ENCODE peak calls at places on chromosomes 16 and 17, in nine cellular contexts. O is BE2C; S is CD8-positive, alpha-beta T cell; G is tibial artery; F is A673; K is brain microvascular endothelial cell; Q is DND-41; L is pancreas; V is left ventricle myocardium inferior. P is an unnamed sample.

GRCh38 chr16:59886021-59886420 is 1151.9 kb upstream of the GOT2 start:
- DNase-seq in O (no peak), S (no peak), G (peak), F (peak), K (peak), Q (no peak), L (no peak), V (peak), P (no peak)

GRCh38 chr16:73909529-73910035 is 387.0 kb upstream of the PSMD7 start:
- DNase-seq in O (no peak), S (no peak), G (no peak), F (no peak), K (no peak), Q (no peak), L (no peak), V (no peak), P (no peak)

GRCh38 chr17:82736511-82737185 is 1.2 kb downstream of the FN3K start:
- DNase-seq in O (no peak), S (no peak), G (no peak), F (no peak), K (no peak), Q (no peak), L (no peak), V (no peak), P (no peak)

GRCh38 chr16:49150341-49150740 is 131.3 kb downstream of the CBLN1 start:
- DNase-seq in O (no peak), S (no peak), G (no peak), F (no peak), K (no peak), Q (no peak), L (no peak), V (no peak), P (no peak)

GRCh38 chr16:3009568-3010390 is 2.9 kb upstream of the CLDN9 start:
- DNase-seq in O (no peak), S (no peak), G (no peak), F (no peak), K (no peak), Q (no peak), L (peak), V (no peak), P (no peak)

GRCh38 chr17:66272699-66273390 is 29.6 kb upstream of the PRKCA start:
- DNase-seq in O (no peak), S (no peak), G (no peak), F (peak), K (peak), Q (no peak), L (no peak), V (no peak), P (no peak)

GRCh38 chr17:14919049-14919545 is 346.0 kb downstream of the PMP22 start:
- DNase-seq in O (no peak), S (no peak), G (no peak), F (no peak), K (no peak), Q (no peak), L (no peak), V (no peak), P (no peak)

GRCh38 chr16:78893340-78893739 is 707.2 kb downstream of the MAF start:
- DNase-seq in O (no peak), S (no peak), G (no peak), F (no peak), K (no peak), Q (no peak), L (no peak), V (no peak), P (no peak)

GRCh38 chr17:79617740-79618382 is 7.0 kb upstream of the RBFOX3 start:
- DNase-seq in O (peak), S (no peak), G (no peak), F (no peak), K (no peak), Q (no peak), L (no peak), V (peak), P (no peak)

GRCh38 chr16:66605177-66605999 is 884 bp downstream of the CMTM3 start:
- DNase-seq in O (peak), S (no peak), G (peak), F (peak), K (peak), Q (peak), L (no peak), V (peak), P (peak)

GRCh38 chr17:62597920-62598319 is 29.6 kb upstream of the MRC2 start:
- DNase-seq in O (no peak), S (no peak), G (peak), F (no peak), K (no peak), Q (no peak), L (no peak), V (no peak), P (no peak)

GRCh38 chr17:76092526-76093413 is 10.8 kb downstream of the EXOC7 start:
- DNase-seq in O (no peak), S (no peak), G (no peak), F (no peak), K (no peak), Q (no peak), L (no peak), V (no peak), P (no peak)

GRCh38 chr16:3472878-3473595 is 22.3 kb downstream of the C16orf90 start:
- DNase-seq in O (no peak), S (no peak), G (no peak), F (no peak), K (peak), Q (no peak), L (no peak), V (no peak), P (no peak)

GRCh38 chr16:75075688-75076268 is 40.8 kb downstream of the LDHD start:
- DNase-seq in O (no peak), S (no peak), G (no peak), F (no peak), K (no peak), Q (no peak), L (no peak), V (no peak), P (no peak)

GRCh38 chr17:46193246-46193625 is at the start of gene KANSL1:
- DNase-seq in O (peak), S (peak), G (peak), F (peak), K (peak), Q (peak), L (peak), V (peak), P (peak)

DNA sequence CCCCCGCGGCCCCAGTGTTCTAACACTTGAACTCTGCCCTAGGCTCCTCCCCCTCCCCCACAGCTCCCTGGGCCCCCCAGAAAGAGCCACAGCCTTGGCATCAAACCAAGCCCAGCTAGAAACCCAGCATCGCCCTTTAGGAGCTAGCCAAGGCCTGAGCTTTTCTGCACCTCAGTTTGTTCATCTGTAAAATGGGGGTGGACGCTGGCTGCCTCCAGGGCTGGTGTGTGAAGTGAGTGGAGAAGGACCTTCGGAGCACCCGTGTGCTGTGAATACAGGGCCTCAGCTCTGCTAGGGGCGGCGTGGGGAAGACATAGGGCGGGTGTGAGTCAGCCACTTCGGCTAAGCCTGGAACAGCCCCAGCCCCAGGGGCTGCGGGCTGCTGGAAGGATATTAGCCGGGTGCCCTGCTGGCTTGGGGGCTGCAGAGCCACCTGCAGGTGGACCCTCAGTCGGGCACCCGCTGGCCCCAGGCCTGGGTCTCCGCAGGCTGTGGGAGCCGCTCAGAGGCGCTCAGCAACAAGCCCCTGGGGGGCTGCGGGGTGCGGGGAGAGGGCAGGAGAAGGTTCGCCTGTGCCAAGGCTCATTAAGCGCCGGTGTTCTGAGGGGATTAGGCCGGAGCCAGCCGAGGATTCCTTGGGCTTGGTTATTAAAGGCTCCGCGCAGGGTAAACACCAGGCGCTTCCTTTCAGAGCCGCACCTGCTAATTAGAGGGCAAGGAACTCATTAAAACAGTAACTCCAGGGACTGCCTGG is 217.0 kb upstream of the CIBAR2 start:
- DNase-seq in O (peak), S (no peak), G (no peak), F (peak), K (peak), Q (no peak), L (no peak), V (no peak), P (no peak)
- TF ChIP-seq CTCF in O (peak), S (no peak), G (no peak), F (peak), K (no peak), Q (no peak), L (no peak), V (no peak), P (no peak)

GRCh38 chr17:35541434-35541833 is 4.0 kb upstream of the SLFN12L start:
- DNase-seq in O (no peak), S (no peak), G (no peak), F (no peak), K (no peak), Q (no peak), L (no peak), V (no peak), P (no peak)

GRCh38 chr17:35540589-35541404 is 3.3 kb upstream of the SLFN12L start:
- DNase-seq in O (no peak), S (peak), G (peak), F (peak), K (peak), Q (peak), L (no peak), V (peak), P (no peak)

GRCh38 chr17:35536664-35537160 is 766 bp downstream of the SLFN12L start:
- DNase-seq in O (no peak), S (no peak), G (no peak), F (no peak), K (no peak), Q (peak), L (no peak), V (no peak), P (no peak)

GRCh38 chr17:35537569-35538209 is at the start of gene SLFN12L:
- DNase-seq in O (no peak), S (no peak), G (no peak), F (peak), K (no peak), Q (peak), L (no peak), V (no peak), P (no peak)

GRCh38 chr17:35539659-35540026 is 2.2 kb upstream of the SLFN12L start:
- DNase-seq in O (no peak), S (no peak), G (no peak), F (no peak), K (no peak), Q (peak), L (no peak), V (no peak), P (no peak)
- H3K4me3 ChIP-seq in O (no peak), S (peak), G (no peak), F (no peak), K (no peak), Q (peak), L (no peak), V (peak), P (no peak)

DNA sequence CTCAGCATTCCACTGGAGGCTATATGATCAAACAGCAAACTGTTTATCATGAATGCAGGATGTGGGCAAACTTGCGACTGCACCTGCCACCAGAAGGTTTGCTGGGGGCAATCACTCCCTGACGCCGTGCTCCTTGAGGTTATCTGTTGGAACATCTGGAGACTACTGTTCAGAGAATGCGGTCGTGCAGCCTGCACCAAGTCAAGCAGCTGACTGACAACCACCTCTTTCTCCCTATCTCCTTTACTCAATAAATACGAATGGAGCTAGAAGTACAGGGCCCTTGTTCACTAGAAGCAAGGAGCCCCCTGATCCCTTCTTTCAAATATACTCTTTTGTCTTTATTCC is 2101.2 kb downstream of the TP53TG3F start:
- DNase-seq in O (no peak), S (no peak), G (no peak), F (no peak), K (no peak), Q (peak), L (no peak), V (no peak), P (no peak)
- TF ChIP-seq CTCF in O (no peak), S (no peak), G (no peak), F (no peak), K (no peak), Q (no peak), L (no peak), V (no peak), P (no peak)

GRCh38 chr16:11078812-11079459 is 134.6 kb downstream of the CLEC16A start:
- DNase-seq in O (no peak), S (no peak), G (peak), F (peak), K (peak), Q (no peak), L (no peak), V (no peak), P (peak)
- H3K4me3 ChIP-seq in O (no peak), S (no peak), G (no peak), F (no peak), K (no peak), Q (no peak), L (no peak), V (no peak), P (no peak)

GRCh38 chr16:85453701-85454100 is 159.4 kb upstream of the GSE1 start:
- DNase-seq in O (no peak), S (no peak), G (no peak), F (no peak), K (no peak), Q (peak), L (no peak), V (no peak), P (no peak)

GRCh38 chr16:85453179-85453678 is 159.9 kb upstream of the GSE1 start:
- DNase-seq in O (no peak), S (no peak), G (no peak), F (no peak), K (no peak), Q (no peak), L (no peak), V (no peak), P (no peak)

GRCh38 chr16:85454171-85454883 is 158.8 kb upstream of the GSE1 start:
- DNase-seq in O (no peak), S (no peak), G (no peak), F (no peak), K (no peak), Q (no peak), L (no peak), V (no peak), P (no peak)

GRCh38 chr16:85451646-85452363 is 161.3 kb upstream of the GSE1 start:
- DNase-seq in O (no peak), S (no peak), G (no peak), F (no peak), K (no peak), Q (peak), L (no peak), V (no peak), P (no peak)

DNA sequence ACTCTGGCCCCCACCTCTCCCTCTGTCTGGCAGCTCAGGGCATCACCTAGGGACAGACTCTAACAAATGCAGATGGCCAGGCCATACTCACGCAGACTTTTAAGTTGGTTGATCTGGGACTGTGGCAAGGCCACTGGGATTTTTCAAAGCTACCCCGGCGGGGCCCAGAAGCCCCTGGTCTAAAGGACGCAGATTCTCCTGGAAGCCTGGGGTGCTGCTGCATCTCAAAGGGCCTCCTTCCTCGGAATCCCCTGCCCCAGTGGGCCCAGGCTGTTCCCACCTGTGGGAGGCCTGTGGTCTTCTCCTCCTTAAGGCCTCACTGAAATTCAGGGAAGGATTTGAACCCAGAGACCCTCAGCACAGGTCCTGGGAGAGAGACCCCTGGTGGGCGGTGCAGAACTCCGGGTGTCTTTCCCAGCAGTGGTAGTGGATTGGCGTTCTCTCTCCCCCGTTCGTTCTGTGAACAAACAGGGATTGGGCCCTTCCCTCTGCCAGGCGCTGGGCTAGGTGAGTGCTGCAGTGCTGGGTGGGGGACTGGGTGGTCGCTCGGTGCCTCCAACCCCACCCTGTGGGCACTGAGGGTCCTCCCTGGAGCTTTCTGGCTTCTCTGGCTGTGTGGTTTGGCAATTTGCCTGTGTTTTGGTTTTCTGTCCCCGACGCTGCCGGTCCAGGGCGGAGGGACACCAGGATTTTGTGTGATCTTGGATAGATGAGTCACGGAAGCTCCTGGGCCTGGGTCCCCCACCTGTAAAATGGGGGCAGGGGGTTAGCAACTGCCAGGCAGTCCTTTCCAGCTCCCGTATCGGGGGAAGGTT is 160.6 kb upstream of the GSE1 start:
- DNase-seq in O (no peak), S (no peak), G (no peak), F (no peak), K (no peak), Q (no peak), L (no peak), V (no peak), P (no peak)
- TF ChIP-seq CTCF in O (peak), S (no peak), G (no peak), F (no peak), K (peak), Q (peak), L (no peak), V (no peak), P (no peak)

GRCh38 chr17:2253768-2254406 is 49.7 kb downstream of the SMG6 start:
- DNase-seq in O (no peak), S (no peak), G (no peak), F (no peak), K (no peak), Q (no peak), L (no peak), V (no peak), P (no peak)
- H3K4me3 ChIP-seq in O (no peak), S (no peak), G (no peak), F (no peak), K (no peak), Q (no peak), L (no peak), V (no peak), P (no peak)

DNA sequence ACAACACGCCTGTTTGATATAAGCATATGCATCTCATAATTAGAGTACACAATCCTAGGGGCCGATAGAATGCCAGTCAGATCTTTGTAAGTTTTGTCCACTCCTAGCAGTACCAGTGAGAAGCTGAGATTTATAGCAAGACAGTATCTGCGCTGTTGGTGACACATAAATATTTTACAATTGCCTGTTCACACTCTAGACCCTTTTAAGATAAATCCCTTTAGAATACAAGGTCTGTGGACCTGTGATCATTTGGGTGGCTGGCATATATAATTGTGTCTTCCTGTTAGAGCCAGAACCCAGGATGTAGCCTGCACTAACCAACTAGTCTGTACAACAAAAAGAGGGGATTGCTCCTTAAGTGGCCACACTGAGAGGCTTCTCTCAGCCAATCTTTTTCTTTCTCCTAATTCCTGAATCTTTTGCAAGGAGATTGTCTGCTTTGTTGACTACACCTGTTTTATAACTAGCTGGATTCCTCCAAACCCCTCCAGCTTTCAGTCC is 74.7 kb downstream of the WIPI1 start:
- DNase-seq in O (no peak), S (no peak), G (no peak), F (no peak), K (no peak), Q (no peak), L (no peak), V (no peak), P (no peak)
- TF ChIP-seq CTCF in O (no peak), S (no peak), G (no peak), F (no peak), K (no peak), Q (no peak), L (no peak), V (no peak), P (no peak)

GRCh38 chr16:87216148-87216823 is 100.9 kb downstream of the C16orf95 start:
- DNase-seq in O (no peak), S (no peak), G (no peak), F (no peak), K (no peak), Q (no peak), L (no peak), V (no peak), P (no peak)
- H3K4me3 ChIP-seq in O (no peak), S (no peak), G (peak), F (no peak), K (peak), Q (no peak), L (no peak), V (no peak), P (no peak)

DNA sequence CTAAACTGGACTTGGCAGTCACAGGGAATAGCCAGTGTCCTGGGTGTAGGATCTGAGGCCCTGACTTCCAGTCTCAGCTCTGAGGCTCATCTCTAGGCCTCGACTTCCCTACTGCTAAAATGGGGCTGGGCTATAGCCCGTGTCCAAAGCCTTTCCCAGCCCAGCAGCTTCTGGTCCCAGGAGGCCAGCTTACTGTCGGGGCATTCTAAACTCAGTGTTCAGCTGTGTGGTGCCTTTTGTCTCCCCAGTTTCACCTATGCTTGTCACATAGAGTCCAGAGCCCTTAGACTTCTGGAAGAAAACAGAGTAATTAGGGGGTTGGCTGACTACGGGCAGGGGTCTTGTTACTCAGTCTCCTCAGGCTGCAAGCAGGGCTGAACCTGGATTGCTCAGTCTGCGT is 94.8 kb downstream of the WSCD1 start:
- DNase-seq in O (no peak), S (no peak), G (no peak), F (no peak), K (no peak), Q (no peak), L (no peak), V (no peak), P (no peak)
- TF ChIP-seq CTCF in O (no peak), S (no peak), G (no peak), F (no peak), K (no peak), Q (no peak), L (no peak), V (no peak), P (no peak)

P was measured in heart right ventricle.